ENCODE peak calls at places on chromosomes 4 and X, in eight cellular contexts. J is A673, P is cardiac muscle cell, G is left lung, Y is IMR-90, Z is MCF 10A, C is heart left ventricle, R is foreskin fibroblast. F is an unnamed sample.

GRCh38 chrX:30982467-30982866 is 89.4 kb downstream of the FTHL17 start:
- DNase-seq in J (no peak), P (no peak), G (no peak), Y (no peak), Z (no peak), C (no peak), R (no peak), F (no peak)

GRCh38 chr4:16752150-16752549 is 146.3 kb downstream of the LDB2 start:
- DNase-seq in J (peak), P (peak), G (no peak), Y (peak), Z (peak), C (no peak), R (peak), F (no peak)

GRCh38 chrX:68941385-68941952 is 112.6 kb downstream of the EFNB1 start:
- DNase-seq in J (no peak), P (peak), G (no peak), Y (peak), Z (no peak), C (no peak), R (no peak), F (no peak)

GRCh38 chrX:119783026-119783425 is 8.4 kb downstream of the RPL39 start:
- DNase-seq in J (no peak), P (no peak), G (no peak), Y (no peak), Z (no peak), C (no peak), R (no peak), F (no peak)

GRCh38 chrX:40283981-40284380 is 186.2 kb upstream of the BCOR start:
- DNase-seq in J (no peak), P (no peak), G (no peak), Y (no peak), Z (no peak), C (no peak), R (no peak), F (no peak)

GRCh38 chr4:57605374-57605773 is 495.2 kb upstream of the IGFBP7 start:
- DNase-seq in J (no peak), P (no peak), G (no peak), Y (no peak), Z (no peak), C (no peak), R (no peak), F (no peak)

GRCh38 chrX:68889244-68889643 is 60.4 kb downstream of the EFNB1 start:
- DNase-seq in J (no peak), P (no peak), G (no peak), Y (no peak), Z (no peak), C (no peak), R (no peak), F (no peak)

GRCh38 chrX:152725409-152725808 is 8.1 kb downstream of the CSAG1 start:
- DNase-seq in J (no peak), P (no peak), G (no peak), Y (no peak), Z (no peak), C (no peak), R (no peak), F (no peak)

GRCh38 chrX:54891573-54891972 is 29.1 kb upstream of the TRO start:
- DNase-seq in J (peak), P (peak), G (no peak), Y (peak), Z (peak), C (no peak), R (peak), F (peak)

GRCh38 chrX:132877954-132878536 is 80.4 kb downstream of the HS6ST2 start:
- DNase-seq in J (no peak), P (no peak), G (no peak), Y (no peak), Z (no peak), C (no peak), R (no peak), F (no peak)

GRCh38 chr4:12975511-12975910 is 508.6 kb downstream of the RAB28 start:
- DNase-seq in J (no peak), P (no peak), G (no peak), Y (no peak), Z (no peak), C (no peak), R (no peak), F (no peak)

GRCh38 chr4:33831667-33832066 is 2412.6 kb downstream of the ARAP2 start:
- DNase-seq in J (peak), P (peak), G (no peak), Y (peak), Z (no peak), C (no peak), R (peak), F (no peak)

GRCh38 chrX:154750301-154751120 is at the start of gene GAB3:
- DNase-seq in J (peak), P (peak), G (peak), Y (peak), Z (no peak), C (peak), R (peak), F (peak)

GRCh38 chr4:41455215-41455614 is 82.7 kb upstream of the LIMCH1 start:
- DNase-seq in J (no peak), P (no peak), G (no peak), Y (no peak), Z (peak), C (no peak), R (peak), F (no peak)

GRCh38 chrX:121987163-121987562 is 939.8 kb downstream of the GLUD2 start:
- DNase-seq in J (peak), P (peak), G (no peak), Y (no peak), Z (no peak), C (no peak), R (peak), F (no peak)

GRCh38 chr4:156710571-156711195 is 260.9 kb downstream of the PDGFC start:
- DNase-seq in J (no peak), P (no peak), G (no peak), Y (peak), Z (no peak), C (no peak), R (peak), F (no peak)

GRCh38 chrX:110142096-110142495 is 139.2 kb downstream of the TMEM164 start:
- DNase-seq in J (no peak), P (peak), G (no peak), Y (no peak), Z (peak), C (no peak), R (no peak), F (no peak)

GRCh38 chrX:110145305-110145704 is 142.4 kb downstream of the TMEM164 start:
- DNase-seq in J (no peak), P (no peak), G (no peak), Y (no peak), Z (no peak), C (no peak), R (no peak), F (no peak)

GRCh38 chrX:110143454-110144210 is 140.7 kb downstream of the TMEM164 start:
- DNase-seq in J (no peak), P (no peak), G (no peak), Y (no peak), Z (peak), C (no peak), R (no peak), F (no peak)

GRCh38 chrX:110145854-110146253 is 142.9 kb downstream of the TMEM164 start:
- DNase-seq in J (peak), P (peak), G (no peak), Y (peak), Z (peak), C (no peak), R (peak), F (peak)

GRCh38 chrX:110146521-110146920 is 143.6 kb downstream of the TMEM164 start:
- DNase-seq in J (peak), P (peak), G (no peak), Y (peak), Z (peak), C (no peak), R (peak), F (peak)
- TF ChIP-seq CTCF in J (peak), P (peak), G (peak), Y (peak), Z (peak), C (peak), R (peak), F (peak)

GRCh38 chrX:44542567-44543325 is at the start of gene FUNDC1:
- DNase-seq in J (peak), P (peak), G (peak), Y (peak), Z (peak), C (peak), R (peak), F (peak)
- TF ChIP-seq CTCF in J (peak), P (peak), G (no peak), Y (peak), Z (no peak), C (peak), R (peak), F (no peak)

DNA sequence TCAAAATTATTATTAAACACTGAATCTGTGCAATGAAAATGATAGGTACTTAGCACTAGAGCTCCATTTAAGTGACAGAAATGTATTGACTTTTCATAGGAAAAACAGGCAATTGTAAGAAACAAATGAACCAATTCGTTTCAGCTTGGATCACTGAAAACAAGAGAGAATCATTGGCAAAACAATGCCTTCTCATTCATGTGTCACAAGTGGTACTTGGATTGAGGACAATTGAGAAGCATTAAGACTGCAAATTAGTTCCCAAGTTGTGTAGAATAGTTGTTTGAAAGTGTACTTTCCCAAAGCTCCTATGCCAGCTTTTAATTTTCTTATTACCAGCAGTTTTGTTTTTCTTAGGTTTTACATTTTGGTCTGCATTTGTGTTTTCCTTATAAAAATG is 20.6 kb downstream of the CNKSR2 start:
- DNase-seq in J (no peak), P (no peak), G (no peak), Y (no peak), Z (no peak), C (no peak), R (no peak), F (no peak)
- TF ChIP-seq CTCF in J (no peak), P (no peak), G (no peak), Y (no peak), Z (no peak), C (no peak), R (no peak), F (no peak)

GRCh38 chr4:108477527-108478108 is 142.8 kb upstream of the RPL34 start:
- DNase-seq in J (no peak), P (peak), G (no peak), Y (no peak), Z (peak), C (no peak), R (no peak), F (no peak)

DNA sequence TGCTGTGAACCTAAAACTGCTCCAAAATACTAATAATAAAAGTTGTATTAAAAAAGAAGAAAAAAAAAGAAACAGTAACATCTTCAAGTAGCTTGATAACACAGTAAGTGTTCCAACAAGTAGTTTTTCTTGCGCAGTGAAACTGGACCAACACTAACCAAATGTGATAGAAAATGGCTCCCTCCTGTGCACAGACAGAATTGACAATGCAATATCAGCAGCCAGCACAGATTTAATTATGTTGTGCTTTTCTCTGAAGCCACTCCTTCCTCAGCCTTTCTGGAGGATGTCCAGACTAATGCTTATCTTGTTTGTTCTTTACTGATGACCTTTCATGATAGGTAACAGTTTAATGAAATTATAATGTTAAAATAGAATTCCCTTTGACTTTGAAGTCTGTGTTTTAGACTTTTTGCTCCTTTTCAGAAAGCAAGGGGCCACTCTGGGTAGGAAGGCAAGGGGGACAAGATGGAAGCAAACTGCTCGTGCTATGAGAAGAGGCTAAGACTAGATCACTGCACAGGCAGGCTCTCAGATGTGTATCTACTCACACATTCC is 147.1 kb upstream of the RPL34 start:
- DNase-seq in J (no peak), P (no peak), G (no peak), Y (peak), Z (peak), C (no peak), R (no peak), F (no peak)
- TF ChIP-seq CTCF in J (no peak), P (no peak), G (no peak), Y (no peak), Z (no peak), C (no peak), R (no peak), F (no peak)

DNA sequence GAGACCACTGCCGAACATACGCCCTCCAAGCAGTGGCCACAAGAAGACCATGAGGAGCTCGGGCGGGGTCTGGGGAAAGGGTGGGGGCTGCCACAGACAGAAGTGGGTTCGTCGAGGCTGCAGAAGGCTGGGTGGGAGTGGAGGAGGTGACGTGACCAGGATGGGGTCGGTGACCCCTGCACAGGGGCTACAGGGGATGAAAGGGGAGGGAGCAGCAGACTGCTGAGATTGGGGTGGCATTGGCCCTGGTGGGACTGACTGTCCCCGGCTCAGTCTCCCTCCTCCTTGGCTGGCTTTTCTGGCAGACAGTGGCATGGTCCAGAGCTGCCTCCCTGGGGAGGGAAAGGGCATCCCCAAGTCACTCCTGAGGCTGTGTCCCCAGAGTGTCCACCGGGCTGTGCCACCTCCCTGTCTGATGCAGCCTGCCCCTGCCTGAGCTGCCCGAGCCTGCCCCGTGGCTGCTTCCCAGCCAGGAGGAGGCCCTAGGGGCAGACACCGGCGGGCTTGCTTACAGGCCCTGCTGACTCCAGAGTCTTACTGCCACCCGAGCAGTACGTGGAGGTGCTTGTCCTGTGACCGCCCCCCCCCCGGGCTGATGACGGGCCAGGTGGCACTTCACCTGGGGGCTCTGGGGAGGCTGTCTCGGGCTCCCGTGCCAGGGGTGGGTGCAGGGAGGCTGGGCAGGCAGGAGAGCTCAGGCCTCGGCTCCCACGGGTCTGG is 7.2 kb downstream of the SH3BP2 start:
- DNase-seq in J (no peak), P (no peak), G (peak), Y (no peak), Z (no peak), C (peak), R (peak), F (no peak)
- TF ChIP-seq CTCF in J (no peak), P (no peak), G (no peak), Y (no peak), Z (no peak), C (no peak), R (no peak), F (peak)

DNA sequence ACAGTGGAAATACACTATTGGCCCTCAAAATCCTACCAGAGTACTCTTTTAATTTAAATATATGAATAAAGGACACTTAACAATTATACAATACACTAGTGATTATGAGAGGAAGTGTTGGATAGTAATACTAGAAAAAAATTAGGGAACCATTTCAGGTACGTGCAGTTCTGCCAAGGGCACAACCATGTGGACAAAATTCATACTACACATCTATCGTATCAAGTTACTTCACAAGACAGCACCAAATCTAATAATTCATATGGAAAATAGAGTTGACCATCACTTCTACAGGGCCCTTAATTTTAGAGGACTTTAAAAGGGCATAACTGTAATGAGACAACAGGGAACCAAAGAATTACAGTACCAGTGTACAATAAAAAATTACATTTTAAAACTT is 69.2 kb upstream of the ZCCHC13 start:
- DNase-seq in J (peak), P (no peak), G (no peak), Y (no peak), Z (no peak), C (no peak), R (no peak), F (no peak)
- TF ChIP-seq CTCF in J (peak), P (no peak), G (no peak), Y (no peak), Z (no peak), C (no peak), R (no peak), F (no peak)

GRCh38 chr4:155026715-155027114 is 181.7 kb upstream of the NPY2R start:
- DNase-seq in J (peak), P (peak), G (no peak), Y (no peak), Z (no peak), C (no peak), R (peak), F (no peak)

GRCh38 chr4:155025762-155026457 is 182.5 kb upstream of the NPY2R start:
- DNase-seq in J (peak), P (peak), G (no peak), Y (no peak), Z (peak), C (no peak), R (peak), F (no peak)
- TF ChIP-seq CTCF in J (peak), P (peak), G (peak), Y (peak), Z (no peak), C (peak), R (no peak), F (peak)

DNA sequence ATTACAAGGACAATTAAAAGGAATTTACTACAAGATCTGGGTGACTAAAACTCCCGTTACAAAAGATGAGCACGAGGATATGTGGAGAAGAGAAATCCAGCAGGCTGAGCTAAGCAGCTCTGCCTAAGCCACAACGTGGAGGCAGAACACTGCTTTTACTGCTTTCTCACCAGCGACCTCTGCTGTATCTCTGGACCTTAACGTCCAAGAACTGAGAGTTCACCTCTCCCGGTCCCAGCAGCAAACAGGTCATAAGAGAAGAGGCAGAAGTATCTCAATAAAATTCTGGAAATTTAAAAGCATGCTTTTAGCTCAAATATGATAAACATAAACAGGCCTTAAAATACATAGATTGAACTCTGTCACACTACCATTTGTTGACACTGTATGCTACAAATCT is 81.0 kb downstream of the ADGRA3 start:
- DNase-seq in J (peak), P (peak), G (no peak), Y (peak), Z (peak), C (no peak), R (peak), F (no peak)
- TF ChIP-seq CTCF in J (peak), P (peak), G (peak), Y (peak), Z (peak), C (peak), R (peak), F (peak)

GRCh38 chr4:35723973-35724372 is 520.3 kb downstream of the ARAP2 start:
- DNase-seq in J (no peak), P (no peak), G (no peak), Y (no peak), Z (no peak), C (no peak), R (no peak), F (no peak)

GRCh38 chr4:35730414-35730813 is 513.9 kb downstream of the ARAP2 start:
- DNase-seq in J (no peak), P (no peak), G (no peak), Y (no peak), Z (no peak), C (no peak), R (no peak), F (no peak)

GRCh38 chr4:35725131-35725530 is 519.2 kb downstream of the ARAP2 start:
- DNase-seq in J (no peak), P (no peak), G (no peak), Y (no peak), Z (peak), C (no peak), R (no peak), F (no peak)
- TF ChIP-seq CTCF in J (no peak), P (no peak), G (no peak), Y (no peak), Z (no peak), C (no peak), R (no peak), F (no peak)